ENCODE peak calls at places on chromosome 9, in seven cellular contexts. G is IMR-90, I is tibial nerve, B is esophagus squamous epithelium, S is prostate gland, T is uterus, U is testis. N is an unnamed sample.

GRCh38 chr9:98315551-98316060 is 60.2 kb upstream of the TBC1D2 start:
- DNase-seq in G (peak), I (peak), B (peak), S (peak), T (peak), U (peak), N (peak)

GRCh38 chr9:123072407-123072995 is 39.0 kb downstream of the GPR21 start:
- DNase-seq in G (no peak), I (no peak), B (no peak), S (no peak), T (no peak), U (no peak), N (no peak)

GRCh38 chr9:35696520-35697215 is 6.9 kb upstream of the TPM2 start:
- DNase-seq in G (peak), I (peak), B (no peak), S (peak), T (peak), U (peak), N (peak)

GRCh38 chr9:87465791-87466190 is 31.9 kb upstream of the DAPK1 start:
- DNase-seq in G (no peak), I (no peak), B (no peak), S (no peak), T (no peak), U (no peak), N (no peak)

GRCh38 chr9:91847576-91847975 is 102.5 kb downstream of the ROR2 start:
- DNase-seq in G (peak), I (no peak), B (no peak), S (no peak), T (peak), U (peak), N (no peak)

GRCh38 chr9:94611638-94612068 is 18.0 kb upstream of the FBP2 start:
- DNase-seq in G (no peak), I (no peak), B (no peak), S (no peak), T (no peak), U (no peak), N (no peak)

GRCh38 chr9:91302831-91303230 is 58.9 kb downstream of the AUH start:
- DNase-seq in G (peak), I (no peak), B (no peak), S (no peak), T (no peak), U (no peak), N (no peak)

GRCh38 chr9:123324767-123325183 is 31.2 kb upstream of the CRB2 start:
- DNase-seq in G (no peak), I (no peak), B (no peak), S (no peak), T (no peak), U (no peak), N (no peak)

GRCh38 chr9:91935805-91936204 is 14.2 kb downstream of the ROR2 start:
- DNase-seq in G (no peak), I (no peak), B (no peak), S (no peak), T (peak), U (no peak), N (no peak)

GRCh38 chr9:120403543-120403856 is 176.5 kb downstream of the CDK5RAP2 start:
- DNase-seq in G (no peak), I (no peak), B (no peak), S (no peak), T (no peak), U (no peak), N (no peak)

GRCh38 chr9:126348911-126349550 is 22.4 kb downstream of the MVB12B start:
- DNase-seq in G (no peak), I (no peak), B (no peak), S (no peak), T (no peak), U (no peak), N (no peak)

DNA sequence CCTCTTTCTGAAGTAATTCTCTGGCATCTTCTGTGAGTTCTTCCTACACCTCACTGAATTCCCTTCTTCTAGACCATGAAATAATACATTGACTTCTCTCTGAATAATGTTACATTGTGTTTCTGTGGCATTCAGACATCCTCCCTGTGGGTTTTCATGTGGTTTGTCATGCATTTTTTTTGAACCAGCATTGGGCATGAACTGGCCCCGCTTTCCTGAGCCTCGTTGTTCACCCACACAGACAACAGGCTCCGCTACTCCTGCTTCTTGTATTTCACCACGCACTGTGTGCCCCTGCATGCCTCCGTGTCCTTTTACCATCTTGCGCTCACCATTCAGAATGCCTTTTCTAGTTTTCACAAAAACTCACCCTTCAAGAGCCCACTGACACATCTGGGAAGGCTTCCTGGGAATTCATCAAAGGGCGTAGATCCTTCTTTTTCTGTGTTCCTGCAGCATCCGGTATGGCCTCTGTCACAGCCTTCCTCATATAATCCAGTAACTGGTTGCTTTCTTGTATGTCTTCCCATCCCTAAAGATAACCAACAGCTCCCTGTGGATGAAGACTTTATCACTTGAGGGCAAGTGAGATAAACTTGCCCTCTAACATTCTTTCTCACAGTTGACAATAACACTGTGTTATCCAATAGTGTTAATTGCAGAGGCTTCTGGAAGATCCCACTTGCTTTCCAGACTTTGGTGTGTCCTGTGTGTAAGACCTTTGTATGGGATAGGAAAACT is 51.5 kb upstream of the ADAMTSL1 start:
- DNase-seq in G (no peak), I (no peak), B (no peak), S (no peak), T (no peak), U (no peak), N (no peak)
- TF ChIP-seq POLR2A in G (no peak), I (no peak), B (no peak), S (no peak), T (no peak), U (no peak), N (no peak)

GRCh38 chr9:136645903-136646754 is 16.6 kb upstream of the EGFL7 start:
- DNase-seq in G (no peak), I (no peak), B (no peak), S (no peak), T (peak), U (peak), N (no peak)
- TF ChIP-seq POLR2A in G (no peak), I (no peak), B (no peak), S (no peak), T (no peak), U (no peak), N (no peak)

GRCh38 chr9:136829981-136830885 is 12.0 kb upstream of the AJM1 start:
- DNase-seq in G (no peak), I (no peak), B (no peak), S (no peak), T (no peak), U (no peak), N (no peak)

GRCh38 chr9:136832581-136832980 is 9.7 kb upstream of the AJM1 start:
- DNase-seq in G (no peak), I (no peak), B (no peak), S (no peak), T (no peak), U (no peak), N (no peak)

GRCh38 chr9:136833381-136834142 is 8.7 kb upstream of the AJM1 start:
- DNase-seq in G (no peak), I (no peak), B (no peak), S (no peak), T (no peak), U (no peak), N (no peak)

GRCh38 chr9:136831002-136831719 is 11.1 kb upstream of the AJM1 start:
- DNase-seq in G (no peak), I (no peak), B (no peak), S (no peak), T (no peak), U (no peak), N (no peak)

GRCh38 chr9:136831720-136832104 is 10.6 kb upstream of the AJM1 start:
- DNase-seq in G (no peak), I (no peak), B (no peak), S (no peak), T (no peak), U (no peak), N (no peak)
- TF ChIP-seq POLR2A in G (no peak), I (no peak), B (no peak), S (no peak), T (no peak), U (no peak), N (no peak)

DNA sequence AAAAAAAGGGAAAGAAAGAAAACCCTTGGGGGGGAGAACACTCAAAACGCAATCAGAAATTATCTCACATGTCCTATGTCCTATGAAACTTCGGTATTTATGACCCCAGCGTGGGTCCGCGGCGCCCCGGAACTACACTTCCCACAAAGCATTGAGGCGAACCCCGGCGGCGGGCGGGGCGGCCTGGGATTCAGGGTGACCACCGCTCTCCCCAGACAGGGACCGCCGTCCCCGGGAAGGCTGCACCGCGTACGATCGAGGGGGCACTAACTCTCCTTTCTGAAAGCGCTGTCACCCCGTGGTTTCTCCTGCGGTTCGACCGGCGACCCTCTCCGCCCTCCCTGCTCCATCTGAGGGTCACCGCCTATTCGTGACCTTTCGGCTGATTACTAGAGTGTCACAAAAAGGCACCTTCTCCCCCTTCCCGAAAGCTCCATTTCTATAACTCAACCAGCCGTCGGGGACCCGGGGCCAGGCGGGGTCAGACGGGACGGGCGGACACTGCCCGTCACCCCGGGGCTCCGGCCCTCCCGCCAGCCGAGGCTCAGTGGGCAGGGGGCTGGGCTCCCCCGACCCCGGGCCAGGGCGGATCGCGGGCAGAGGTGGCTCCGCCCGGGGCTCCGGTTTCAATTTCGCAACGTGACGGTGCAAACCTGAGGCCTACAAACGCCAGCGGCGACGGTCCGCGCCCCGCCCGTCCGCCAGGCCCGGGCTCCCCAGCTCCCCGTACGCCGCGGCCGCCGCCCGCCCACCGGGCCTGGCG is 1.3 kb downstream of the ECPAS start:
- DNase-seq in G (peak), I (peak), B (peak), S (peak), T (peak), U (peak), N (peak)
- TF ChIP-seq POLR2A in G (peak), I (peak), B (no peak), S (peak), T (peak), U (no peak), N (peak)

DNA sequence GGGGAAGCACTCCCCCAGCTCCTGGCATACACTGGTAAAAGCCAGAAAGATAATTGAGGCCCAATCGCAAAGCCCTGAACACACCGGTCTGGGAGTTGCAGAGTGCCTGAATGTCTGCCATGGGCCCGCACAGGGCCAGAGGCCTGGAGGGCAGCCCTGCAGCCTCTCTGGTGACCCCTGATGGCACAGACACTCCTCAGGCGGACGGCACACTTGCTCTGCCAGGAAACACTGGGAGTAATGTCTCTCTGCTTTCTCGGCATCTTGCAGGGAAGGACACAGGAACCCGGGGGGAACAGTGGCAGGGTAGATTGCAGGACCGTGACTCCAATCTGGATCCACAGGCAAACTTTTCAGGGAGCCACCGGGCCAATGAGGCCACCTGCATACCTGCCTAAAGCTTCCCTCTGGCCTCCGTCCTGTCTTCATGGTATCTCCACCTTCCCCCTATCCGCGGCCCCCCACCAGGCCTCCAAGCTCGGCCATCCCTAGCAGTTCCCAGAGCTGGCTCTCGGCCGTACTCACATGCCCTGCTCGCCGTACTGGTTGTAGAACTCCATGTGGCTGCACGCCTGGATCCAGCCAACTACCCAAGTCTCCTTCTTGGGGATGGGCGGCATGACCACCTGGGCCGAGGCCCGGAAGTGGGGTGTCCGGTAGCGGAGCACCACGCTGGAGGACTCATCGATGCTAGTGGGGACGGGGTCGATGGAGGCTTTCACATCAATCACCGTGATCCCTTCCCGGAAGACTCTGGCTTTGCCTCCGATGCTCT is 791 bp downstream of the FAM78A start:
- DNase-seq in G (no peak), I (no peak), B (no peak), S (no peak), T (no peak), U (peak), N (no peak)
- TF ChIP-seq POLR2A in G (no peak), I (no peak), B (no peak), S (no peak), T (no peak), U (no peak), N (no peak)

GRCh38 chr9:130022566-130023146 is 20.3 kb downstream of the FNBP1 start:
- DNase-seq in G (no peak), I (no peak), B (no peak), S (no peak), T (no peak), U (no peak), N (no peak)

GRCh38 chr9:130023994-130024596 is 18.9 kb downstream of the FNBP1 start:
- DNase-seq in G (no peak), I (no peak), B (no peak), S (no peak), T (no peak), U (no peak), N (no peak)

GRCh38 chr9:130021123-130021522 is 21.9 kb downstream of the FNBP1 start:
- DNase-seq in G (no peak), I (no peak), B (no peak), S (no peak), T (no peak), U (no peak), N (no peak)

GRCh38 chr9:130024597-130024994 is 18.4 kb downstream of the FNBP1 start:
- DNase-seq in G (peak), I (no peak), B (no peak), S (peak), T (no peak), U (no peak), N (no peak)

DNA sequence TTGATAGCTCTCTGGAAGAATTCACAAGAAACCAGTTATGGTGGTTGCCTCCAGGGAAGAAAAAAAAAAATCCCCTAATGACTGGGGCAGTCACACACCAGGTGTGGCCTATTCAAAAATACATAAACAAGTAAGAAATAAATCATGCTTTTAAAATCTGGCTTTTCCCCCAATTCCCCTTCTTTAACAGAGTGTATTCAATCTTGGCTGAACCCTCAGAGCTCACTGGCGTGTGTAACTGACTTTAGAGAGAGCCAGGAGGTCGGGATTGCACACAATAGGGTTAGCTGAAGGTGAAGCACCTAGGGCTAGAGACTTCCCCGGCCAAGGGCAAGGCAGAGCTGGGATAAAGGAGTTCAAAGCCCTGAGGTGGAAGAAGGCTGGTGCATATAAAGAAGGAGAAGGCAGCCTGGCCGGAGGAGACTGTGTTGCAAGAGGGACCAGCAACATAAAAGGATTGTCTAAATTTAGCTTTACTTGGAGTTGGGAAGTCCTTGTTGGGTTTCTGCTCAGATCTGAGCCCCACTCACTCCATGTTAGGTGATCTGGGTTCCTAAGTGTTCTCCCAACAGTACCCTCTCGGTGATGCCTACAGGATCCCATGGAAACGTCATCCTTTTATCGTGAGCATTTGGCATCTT is 19.7 kb downstream of the FNBP1 start:
- DNase-seq in G (no peak), I (no peak), B (no peak), S (no peak), T (peak), U (no peak), N (peak)
- TF ChIP-seq POLR2A in G (no peak), I (no peak), B (no peak), S (no peak), T (no peak), U (no peak), N (no peak)

DNA sequence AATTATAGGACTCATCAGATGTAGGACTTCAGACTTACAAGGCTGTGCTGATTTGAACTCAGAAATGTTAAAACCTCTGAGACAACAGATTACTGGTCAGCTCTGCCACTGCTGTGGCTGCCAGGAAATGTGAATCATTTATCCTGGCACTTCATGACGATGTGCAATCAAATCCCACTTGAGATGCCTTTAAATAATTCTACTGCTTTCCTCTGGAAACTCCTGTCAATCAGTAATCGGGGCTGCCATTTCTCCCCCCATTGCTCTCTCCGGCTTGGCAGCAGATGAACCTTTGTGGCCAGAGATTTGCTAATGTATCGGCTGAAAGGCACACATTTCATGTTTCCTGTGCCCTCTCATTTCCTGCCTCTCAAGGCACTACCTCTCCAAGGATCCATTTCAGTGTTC is 291.8 kb upstream of the C9orf72 start:
- DNase-seq in G (no peak), I (no peak), B (no peak), S (no peak), T (no peak), U (no peak), N (no peak)
- TF ChIP-seq POLR2A in G (no peak), I (no peak), B (no peak), S (no peak), T (no peak), U (no peak), N (no peak)

GRCh38 chr9:136667217-136667939 is 4.7 kb downstream of the EGFL7 start:
- DNase-seq in G (no peak), I (no peak), B (no peak), S (no peak), T (no peak), U (no peak), N (no peak)
- TF ChIP-seq POLR2A in G (no peak), I (no peak), B (no peak), S (no peak), T (no peak), U (no peak), N (no peak)

GRCh38 chr9:135258461-135258860 is 171.0 kb downstream of the OLFM1 start:
- DNase-seq in G (no peak), I (no peak), B (no peak), S (no peak), T (no peak), U (no peak), N (no peak)

GRCh38 chr9:135260221-135260620 is 172.8 kb downstream of the OLFM1 start:
- DNase-seq in G (no peak), I (no peak), B (no peak), S (no peak), T (no peak), U (no peak), N (no peak)

GRCh38 chr9:135259273-135259672 is 171.8 kb downstream of the OLFM1 start:
- DNase-seq in G (no peak), I (no peak), B (no peak), S (no peak), T (no peak), U (no peak), N (no peak)

GRCh38 chr9:135262248-135262647 is 174.8 kb downstream of the OLFM1 start:
- DNase-seq in G (no peak), I (no peak), B (no peak), S (no peak), T (no peak), U (no peak), N (no peak)

GRCh38 chr9:135260776-135261175 is 173.3 kb downstream of the OLFM1 start:
- DNase-seq in G (no peak), I (no peak), B (no peak), S (no peak), T (no peak), U (no peak), N (no peak)
- TF ChIP-seq POLR2A in G (no peak), I (no peak), B (no peak), S (no peak), T (no peak), U (no peak), N (no peak)